ENCODE peak calls at places on chromosome 15, in ten cellular contexts. Z is NB4, W is A549, G is lower leg skin, Q is adrenal gland, J is body of pancreas, V is endothelial cell of umbilical vein, U is upper lobe of left lung, A is IMR-90, C is HepG2. T is an unnamed sample.

GRCh38 chr15:62841891-62842559 is 200.5 kb upstream of the TPM1 start:
- DNase-seq in Z (no peak), W (no peak), G (no peak), Q (no peak), J (peak), V (no peak), U (no peak), A (no peak), C (no peak), T (no peak)

GRCh38 chr15:40239671-40240618 is 1.1 kb downstream of the PAK6 start:
- DNase-seq in Z (no peak), W (no peak), G (no peak), Q (no peak), J (no peak), V (no peak), U (no peak), A (no peak), C (no peak), T (no peak)

GRCh38 chr15:96347181-96348111 is 16.9 kb downstream of the NR2F2 start:
- DNase-seq in Z (peak), W (no peak), G (no peak), Q (no peak), J (no peak), V (peak), U (no peak), A (no peak), C (no peak), T (no peak)

GRCh38 chr15:79572691-79573340 is 140.7 kb downstream of the MINAR1 start:
- DNase-seq in Z (no peak), W (no peak), G (no peak), Q (no peak), J (no peak), V (no peak), U (no peak), A (no peak), C (no peak), T (no peak)

GRCh38 chr15:35784745-35785144 is 238.8 kb upstream of the DPH6 start:
- DNase-seq in Z (peak), W (no peak), G (no peak), Q (no peak), J (peak), V (no peak), U (no peak), A (no peak), C (no peak), T (peak)

GRCh38 chr15:60003243-60004018 is 680 bp upstream of the FOXB1 start:
- DNase-seq in Z (no peak), W (no peak), G (no peak), Q (no peak), J (no peak), V (no peak), U (no peak), A (no peak), C (no peak), T (no peak)

GRCh38 chr15:45670511-45670910 is 35.7 kb downstream of the SQOR start:
- DNase-seq in Z (no peak), W (no peak), G (no peak), Q (no peak), J (no peak), V (peak), U (no peak), A (peak), C (no peak), T (no peak)

GRCh38 chr15:64574220-64574994 is 114.0 kb downstream of the ZNF609 start:
- DNase-seq in Z (no peak), W (peak), G (no peak), Q (no peak), J (no peak), V (no peak), U (no peak), A (peak), C (no peak), T (peak)

GRCh38 chr15:68650901-68651709 is 72.3 kb downstream of the CORO2B start:
- DNase-seq in Z (peak), W (peak), G (no peak), Q (peak), J (peak), V (peak), U (peak), A (no peak), C (peak), T (peak)

GRCh38 chr15:38879909-38880471 is 315.4 kb upstream of the RASGRP1 start:
- DNase-seq in Z (no peak), W (no peak), G (peak), Q (no peak), J (peak), V (no peak), U (peak), A (peak), C (no peak), T (no peak)

GRCh38 chr15:96273317-96274086 is 57.0 kb upstream of the NR2F2 start:
- DNase-seq in Z (peak), W (peak), G (no peak), Q (no peak), J (peak), V (peak), U (no peak), A (peak), C (no peak), T (peak)

GRCh38 chr15:101039461-101039860 is 120.3 kb downstream of the LRRK1 start:
- DNase-seq in Z (no peak), W (no peak), G (no peak), Q (no peak), J (no peak), V (peak), U (no peak), A (peak), C (no peak), T (no peak)

GRCh38 chr15:100256096-100256984 is 85.4 kb downstream of the ADAMTS17 start:
- DNase-seq in Z (no peak), W (no peak), G (no peak), Q (no peak), J (no peak), V (no peak), U (peak), A (no peak), C (no peak), T (no peak)

GRCh38 chr15:29278436-29279099 is 8.9 kb upstream of the NSMCE3 start:
- DNase-seq in Z (no peak), W (no peak), G (no peak), Q (no peak), J (no peak), V (no peak), U (no peak), A (peak), C (no peak), T (no peak)

GRCh38 chr15:34039506-34040123 is 611 bp upstream of the AVEN start:
- DNase-seq in Z (peak), W (no peak), G (no peak), Q (no peak), J (no peak), V (peak), U (no peak), A (peak), C (no peak), T (peak)

GRCh38 chr15:74193905-74194304 is 8.7 kb downstream of the STRA6 start:
- DNase-seq in Z (no peak), W (no peak), G (no peak), Q (no peak), J (no peak), V (no peak), U (no peak), A (no peak), C (no peak), T (no peak)

GRCh38 chr15:60006203-60006782 is 2.2 kb downstream of the FOXB1 start:
- DNase-seq in Z (peak), W (no peak), G (no peak), Q (peak), J (peak), V (peak), U (no peak), A (peak), C (no peak), T (peak)

GRCh38 chr15:41917767-41918430 is 24.0 kb upstream of the SPTBN5 start:
- DNase-seq in Z (no peak), W (peak), G (no peak), Q (peak), J (peak), V (peak), U (no peak), A (peak), C (no peak), T (peak)

GRCh38 chr15:67400890-67401289 is 120.0 kb upstream of the C15orf61 start:
- DNase-seq in Z (no peak), W (no peak), G (no peak), Q (no peak), J (no peak), V (peak), U (no peak), A (no peak), C (no peak), T (no peak)

GRCh38 chr15:51262468-51262867 is 75.9 kb downstream of the CYP19A1 start:
- DNase-seq in Z (peak), W (no peak), G (no peak), Q (no peak), J (no peak), V (no peak), U (no peak), A (no peak), C (no peak), T (no peak)

GRCh38 chr15:37098468-37099320 is 1.7 kb downstream of the MEIS2 start:
- DNase-seq in Z (peak), W (peak), G (no peak), Q (no peak), J (no peak), V (peak), U (no peak), A (peak), C (no peak), T (peak)
- TF ChIP-seq POLR2A in Z (no peak), W (peak), G (no peak), Q (peak), J (peak), V (peak), U (no peak), A (no peak), C (no peak), T (no peak)

GRCh38 chr15:75202251-75203016 is 752 bp downstream of the C15orf39 start:
- DNase-seq in Z (peak), W (peak), G (peak), Q (peak), J (peak), V (peak), U (peak), A (peak), C (peak), T (peak)
- TF ChIP-seq POLR2A in Z (peak), W (no peak), G (no peak), Q (peak), J (peak), V (no peak), U (peak), A (peak), C (no peak), T (no peak)

DNA sequence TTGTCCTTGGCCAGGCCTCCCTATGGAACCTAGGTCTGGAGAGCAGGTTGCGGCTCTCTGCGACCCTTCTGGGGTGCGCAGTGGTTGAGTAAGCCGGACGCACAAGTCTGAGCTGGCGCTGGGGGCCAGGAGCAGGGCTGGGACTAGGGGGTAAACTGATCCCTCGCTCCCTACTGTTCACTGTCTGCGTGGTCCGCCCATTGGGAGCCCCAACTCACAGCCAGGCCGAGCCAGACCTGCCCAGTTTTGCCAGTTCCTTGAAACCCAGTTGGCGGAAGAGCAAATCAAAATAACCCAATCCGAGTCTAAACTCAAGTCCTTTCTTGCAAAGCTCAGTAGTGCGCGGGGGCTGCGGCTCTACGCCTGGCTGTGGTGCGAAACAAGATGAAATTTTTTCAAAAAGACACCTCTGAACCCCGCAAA is 17.5 kb downstream of the RGMA start:
- DNase-seq in Z (no peak), W (no peak), G (no peak), Q (no peak), J (no peak), V (no peak), U (no peak), A (no peak), C (no peak), T (no peak)
- TF ChIP-seq POLR2A in Z (no peak), W (no peak), G (no peak), Q (no peak), J (no peak), V (no peak), U (no peak), A (no peak), C (no peak), T (no peak)

GRCh38 chr15:22980189-22981136 is at the start of gene CYFIP1:
- DNase-seq in Z (peak), W (peak), G (peak), Q (peak), J (peak), V (peak), U (peak), A (peak), C (peak), T (no peak)
- TF ChIP-seq POLR2A in Z (no peak), W (peak), G (no peak), Q (peak), J (peak), V (peak), U (peak), A (peak), C (peak), T (no peak)

GRCh38 chr15:83955806-83956265 is 279.7 kb upstream of the GOLGA6L4 start:
- DNase-seq in Z (peak), W (no peak), G (no peak), Q (no peak), J (no peak), V (no peak), U (no peak), A (no peak), C (no peak), T (no peak)
- TF ChIP-seq POLR2A in Z (no peak), W (no peak), G (no peak), Q (no peak), J (no peak), V (no peak), U (no peak), A (no peak), C (no peak), T (no peak)